ENCODE peak calls at places on chromosomes 12 and 14, in four cellular contexts. One of them, this sample, is unnamed.

GRCh38 chr14:90061849-90062794 is at the start of gene KCNK13:
- DNase-seq in HepG2: no peak
- DNase-seq in left ventricle myocardium inferior: peak; percentile 20
- DNase-seq in mesenchymal stem cell: peak; percentile 4
- DNase-seq in this sample: no peak

GRCh38 chr12:5268424-5269210 is 163.3 kb upstream of the NTF3 start:
- DNase-seq in HepG2: no peak
- DNase-seq in left ventricle myocardium inferior: no peak
- DNase-seq in mesenchymal stem cell: no peak
- DNase-seq in this sample: no peak

GRCh38 chr12:66409195-66409871 is 107.0 kb downstream of the HELB start:
- DNase-seq in HepG2: peak; percentile 34
- DNase-seq in left ventricle myocardium inferior: no peak
- DNase-seq in mesenchymal stem cell: peak; percentile 69
- DNase-seq in this sample: no peak

GRCh38 chr14:28609228-28609828 is 157.3 kb upstream of the FOXG1 start:
- DNase-seq in HepG2: peak; percentile 58
- DNase-seq in left ventricle myocardium inferior: no peak
- DNase-seq in mesenchymal stem cell: peak; percentile 30
- DNase-seq in this sample: no peak

GRCh38 chr14:74140374-74140850 is 55.7 kb downstream of the LIN52 start:
- DNase-seq in HepG2: no peak
- DNase-seq in left ventricle myocardium inferior: peak; percentile 78
- DNase-seq in mesenchymal stem cell: peak; percentile 52
- DNase-seq in this sample: peak; percentile 4

GRCh38 chr14:92549853-92550244 is 36.3 kb downstream of the RIN3 start:
- DNase-seq in HepG2: no peak
- DNase-seq in left ventricle myocardium inferior: peak; percentile 48
- DNase-seq in mesenchymal stem cell: no peak
- DNase-seq in this sample: peak; percentile 43

GRCh38 chr14:53470351-53471043 is 317.4 kb upstream of the DDHD1 start:
- DNase-seq in HepG2: peak; percentile 12
- DNase-seq in left ventricle myocardium inferior: peak; percentile 41
- DNase-seq in mesenchymal stem cell: no peak
- DNase-seq in this sample: no peak

GRCh38 chr14:74563233-74563585 is 48.8 kb downstream of the LTBP2 start:
- DNase-seq in HepG2: no peak
- DNase-seq in left ventricle myocardium inferior: no peak
- DNase-seq in mesenchymal stem cell: peak; percentile 95
- DNase-seq in this sample: no peak

GRCh38 chr14:97276573-97276972 is 479.4 kb downstream of the VRK1 start:
- DNase-seq in HepG2: no peak
- DNase-seq in left ventricle myocardium inferior: no peak
- DNase-seq in mesenchymal stem cell: no peak
- DNase-seq in this sample: no peak

GRCh38 chr12:95177201-95177768 is 40.0 kb downstream of the FGD6 start:
- DNase-seq in HepG2: no peak
- DNase-seq in left ventricle myocardium inferior: no peak
- DNase-seq in mesenchymal stem cell: no peak
- DNase-seq in this sample: no peak

GRCh38 chr14:74596747-74597456 is 15.1 kb downstream of the LTBP2 start:
- DNase-seq in HepG2: no peak
- DNase-seq in left ventricle myocardium inferior: no peak
- DNase-seq in mesenchymal stem cell: peak; percentile 71
- DNase-seq in this sample: no peak

GRCh38 chr12:5070090-5070489 is 26.4 kb downstream of the KCNA5 start:
- DNase-seq in HepG2: no peak
- DNase-seq in left ventricle myocardium inferior: no peak
- DNase-seq in mesenchymal stem cell: no peak
- DNase-seq in this sample: no peak

GRCh38 chr14:26330982-26331381 is 266.9 kb downstream of the NOVA1 start:
- DNase-seq in HepG2: no peak
- DNase-seq in left ventricle myocardium inferior: no peak
- DNase-seq in mesenchymal stem cell: no peak
- DNase-seq in this sample: no peak

GRCh38 chr12:75706786-75707605 is 195.6 kb upstream of the KRR1 start:
- DNase-seq in HepG2: no peak
- DNase-seq in left ventricle myocardium inferior: no peak
- DNase-seq in mesenchymal stem cell: peak; percentile 83
- DNase-seq in this sample: no peak

GRCh38 chr14:89775161-89775560 is 179.4 kb downstream of the EFCAB11 start:
- DNase-seq in HepG2: no peak
- DNase-seq in left ventricle myocardium inferior: no peak
- DNase-seq in mesenchymal stem cell: no peak
- DNase-seq in this sample: no peak

GRCh38 chr14:77026930-77027537 is 1.5 kb downstream of the IRF2BPL start:
- DNase-seq in HepG2: no peak
- DNase-seq in left ventricle myocardium inferior: peak; percentile 54
- DNase-seq in mesenchymal stem cell: peak; percentile 57
- DNase-seq in this sample: no peak

GRCh38 chr12:40158592-40159111 is 52.8 kb upstream of the SLC2A13 start:
- DNase-seq in HepG2: no peak
- DNase-seq in left ventricle myocardium inferior: no peak
- DNase-seq in mesenchymal stem cell: no peak
- DNase-seq in this sample: no peak

GRCh38 chr12:10667581-10667980 is 6.3 kb downstream of the STYK1 start:
- DNase-seq in HepG2: no peak
- DNase-seq in left ventricle myocardium inferior: no peak
- DNase-seq in mesenchymal stem cell: no peak
- DNase-seq in this sample: no peak

GRCh38 chr12:67792185-67792584 is 143.6 kb downstream of the DYRK2 start:
- DNase-seq in HepG2: no peak
- DNase-seq in left ventricle myocardium inferior: no peak
- DNase-seq in mesenchymal stem cell: no peak
- DNase-seq in this sample: no peak

GRCh38 chr14:76955575-76956252 is 72.8 kb downstream of the IRF2BPL start:
- DNase-seq in HepG2: peak; percentile 59
- DNase-seq in left ventricle myocardium inferior: no peak
- DNase-seq in mesenchymal stem cell: peak; percentile 96
- DNase-seq in this sample: no peak

GRCh38 chr12:105292705-105293104 is 37.8 kb upstream of the C12orf75 start:
- DNase-seq in HepG2: no peak
- DNase-seq in left ventricle myocardium inferior: no peak
- DNase-seq in mesenchymal stem cell: no peak
- DNase-seq in this sample: no peak

GRCh38 chr12:55687746-55688145 is 20.0 kb downstream of the ITGA7 start:
- DNase-seq in HepG2: no peak
- DNase-seq in left ventricle myocardium inferior: no peak
- DNase-seq in mesenchymal stem cell: no peak
- DNase-seq in this sample: no peak

GRCh38 chr14:105197274-105197673 is 16.2 kb upstream of the NUDT14 start:
- DNase-seq in HepG2: no peak
- DNase-seq in left ventricle myocardium inferior: peak; percentile 72
- DNase-seq in mesenchymal stem cell: peak; percentile 13
- DNase-seq in this sample: no peak

GRCh38 chr12:52912711-52913423 is 8.0 kb upstream of the KRT8 start:
- DNase-seq in HepG2: no peak
- DNase-seq in left ventricle myocardium inferior: no peak
- DNase-seq in mesenchymal stem cell: no peak
- DNase-seq in this sample: no peak

GRCh38 chr14:35783699-35784098 is 25.4 kb downstream of the RALGAPA1 start:
- DNase-seq in HepG2: no peak
- DNase-seq in left ventricle myocardium inferior: no peak
- DNase-seq in mesenchymal stem cell: no peak
- DNase-seq in this sample: no peak

GRCh38 chr14:75049731-75050201 is 1.5 kb downstream of the MLH3 start:
- DNase-seq in HepG2: no peak
- DNase-seq in left ventricle myocardium inferior: no peak
- DNase-seq in mesenchymal stem cell: no peak
- DNase-seq in this sample: no peak

GRCh38 chr12:132544173-132544468 is 54.2 kb downstream of the FBRSL1 start:
- DNase-seq in HepG2: no peak
- DNase-seq in left ventricle myocardium inferior: no peak
- DNase-seq in mesenchymal stem cell: no peak
- DNase-seq in this sample: no peak

GRCh38 chr14:68663385-68664076 is 129.3 kb downstream of the ZFP36L1 start:
- DNase-seq in HepG2: no peak
- DNase-seq in left ventricle myocardium inferior: no peak
- DNase-seq in mesenchymal stem cell: no peak
- DNase-seq in this sample: no peak

GRCh38 chr12:103956515-103957027 is 9.1 kb upstream of the TDG start:
- DNase-seq in HepG2: peak; percentile 11
- DNase-seq in left ventricle myocardium inferior: no peak
- DNase-seq in mesenchymal stem cell: no peak
- DNase-seq in this sample: no peak

GRCh38 chr12:110688446-110689001 is 391 bp downstream of the HVCN1 start:
- DNase-seq in HepG2: no peak
- DNase-seq in left ventricle myocardium inferior: no peak
- DNase-seq in mesenchymal stem cell: no peak
- DNase-seq in this sample: no peak
- H3K27ac ChIP-seq in HepG2: no peak overlapping the region
- H3K27ac ChIP-seq in left ventricle myocardium inferior: peak overlapping the region; percentile 86
- H3K27ac ChIP-seq in mesenchymal stem cell: no peak overlapping the region
- H3K27ac ChIP-seq in this sample: no peak overlapping the region

GRCh38 chr12:124428792-124429281 is 133.9 kb downstream of the RFLNA start:
- DNase-seq in HepG2: no peak
- DNase-seq in left ventricle myocardium inferior: no peak
- DNase-seq in mesenchymal stem cell: no peak
- DNase-seq in this sample: no peak

GRCh38 chr12:124425667-124426066 is 130.8 kb downstream of the RFLNA start:
- DNase-seq in HepG2: no peak
- DNase-seq in left ventricle myocardium inferior: no peak
- DNase-seq in mesenchymal stem cell: no peak
- DNase-seq in this sample: no peak

GRCh38 chr12:124424516-124424905 is 129.6 kb downstream of the RFLNA start:
- DNase-seq in HepG2: no peak
- DNase-seq in left ventricle myocardium inferior: no peak
- DNase-seq in mesenchymal stem cell: no peak
- DNase-seq in this sample: no peak

GRCh38 chr12:124428136-124428791 is 133.4 kb downstream of the RFLNA start:
- DNase-seq in HepG2: no peak
- DNase-seq in left ventricle myocardium inferior: no peak
- DNase-seq in mesenchymal stem cell: peak; percentile 97
- DNase-seq in this sample: no peak

GRCh38 chr12:124426594-124427550 is 132.0 kb downstream of the RFLNA start:
- DNase-seq in HepG2: no peak
- DNase-seq in left ventricle myocardium inferior: no peak
- DNase-seq in mesenchymal stem cell: peak; percentile 33
- DNase-seq in this sample: no peak
- H3K27ac ChIP-seq in HepG2: no peak overlapping the region
- H3K27ac ChIP-seq in left ventricle myocardium inferior: peak overlapping the region; percentile 82
- H3K27ac ChIP-seq in mesenchymal stem cell: peak overlapping the region; percentile 4
- H3K27ac ChIP-seq in this sample: no peak overlapping the region

DNA sequence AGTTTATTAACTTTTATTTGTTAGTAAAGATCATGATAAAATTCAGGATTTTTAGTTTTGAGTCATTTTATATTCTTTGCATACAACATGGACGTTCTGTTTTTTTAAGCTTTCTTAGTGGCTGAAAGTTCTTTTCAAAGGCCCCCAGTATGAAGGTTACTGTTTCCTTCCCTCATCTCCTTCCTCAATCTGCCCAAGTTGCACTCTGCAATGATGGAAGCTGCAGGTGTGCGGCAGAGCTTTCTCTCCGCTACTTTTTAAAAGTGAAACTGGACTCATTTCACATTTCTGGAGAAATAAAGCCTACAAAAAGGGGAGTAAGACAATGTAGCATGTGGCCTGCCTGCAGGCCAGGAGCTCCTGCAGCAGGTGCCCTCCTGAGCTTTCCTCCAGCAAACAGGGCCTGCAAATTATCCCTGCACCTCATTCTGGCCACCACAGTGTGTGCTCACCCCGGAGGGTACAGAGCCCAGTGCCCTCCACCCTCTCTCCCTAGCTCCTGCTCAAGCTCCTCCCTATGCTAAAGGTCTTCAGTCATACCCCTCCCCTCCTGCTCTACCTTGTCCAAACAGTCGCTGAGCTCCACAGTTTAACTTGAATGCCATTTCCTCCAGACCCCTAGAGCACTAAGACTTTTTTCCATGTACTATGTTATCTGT is 78.9 kb downstream of the SETD3 start:
- DNase-seq in HepG2: peak; percentile 35
- DNase-seq in left ventricle myocardium inferior: no peak
- DNase-seq in mesenchymal stem cell: no peak
- DNase-seq in this sample: no peak
- H3K27ac ChIP-seq in HepG2: peak overlapping the region; percentile 43
- H3K27ac ChIP-seq in left ventricle myocardium inferior: no peak overlapping the region
- H3K27ac ChIP-seq in mesenchymal stem cell: no peak overlapping the region
- H3K27ac ChIP-seq in this sample: no peak overlapping the region

DNA sequence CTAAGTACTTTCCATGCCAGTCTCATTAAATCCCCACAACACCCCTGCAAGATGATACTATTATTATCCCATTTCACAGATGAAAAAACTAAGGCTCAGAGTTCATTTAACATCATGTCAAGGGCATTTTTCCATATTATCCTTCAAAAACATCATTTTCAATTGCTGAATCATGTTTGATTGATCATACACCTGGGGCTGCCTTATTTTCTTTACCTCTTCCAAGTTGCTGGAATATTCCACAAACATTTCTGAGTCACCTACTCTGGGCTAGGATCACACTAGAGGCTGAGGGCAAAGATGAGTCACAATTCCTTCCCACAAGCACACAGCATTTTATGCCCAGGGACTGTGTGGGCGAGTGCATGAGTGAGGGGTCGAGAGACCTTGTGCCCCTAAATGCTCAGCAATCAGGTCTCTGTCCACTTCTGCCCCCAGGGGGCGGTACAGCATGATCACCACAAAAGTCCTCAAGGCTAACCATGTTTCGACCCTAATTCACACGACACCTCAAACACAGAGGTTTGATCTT is 14.1 kb upstream of the TMEM119 start:
- DNase-seq in HepG2: peak; percentile 44
- DNase-seq in left ventricle myocardium inferior: no peak
- DNase-seq in mesenchymal stem cell: peak; percentile 91
- DNase-seq in this sample: no peak
- H3K27ac ChIP-seq in HepG2: no peak overlapping the region
- H3K27ac ChIP-seq in left ventricle myocardium inferior: no peak overlapping the region
- H3K27ac ChIP-seq in mesenchymal stem cell: peak overlapping the region; percentile 55
- H3K27ac ChIP-seq in this sample: no peak overlapping the region

GRCh38 chr12:64922853-64923252 is 98.4 kb downstream of the TBC1D30 start:
- DNase-seq in HepG2: no peak
- DNase-seq in left ventricle myocardium inferior: no peak
- DNase-seq in mesenchymal stem cell: no peak
- DNase-seq in this sample: no peak
- H3K27ac ChIP-seq in HepG2: no peak overlapping the region
- H3K27ac ChIP-seq in left ventricle myocardium inferior: no peak overlapping the region
- H3K27ac ChIP-seq in mesenchymal stem cell: no peak overlapping the region
- H3K27ac ChIP-seq in this sample: no peak overlapping the region